ENCODE peak calls at places on chromosomes 11 and 22, in four cellular contexts. W is fibroblast of the conjunctiva, E is neural crest cell, M is anterior cingulate cortex. S is an unnamed sample.
A peak's percentile ranks its signal among the peaks of the same experiment; 100 is the strongest.

GRCh38 chr11:134614141-134614540 is 202.1 kb upstream of the B3GAT1 start:
- DNase-seq in W (no peak), E (no peak), M (no peak), S (no peak)

GRCh38 chr11:63641727-63642126 is 27.5 kb upstream of the PLAAT3 start:
- DNase-seq in E (no peak), W (no peak), M (no peak), S (no peak)

GRCh38 chr11:20909995-20910726 is 240.8 kb downstream of the NELL1 start:
- DNase-seq in M (no peak), W (no peak), E (no peak), S (no peak)

GRCh38 chr11:111926505-111927391 is 8.0 kb downstream of the C11orf52 start:
- DNase-seq in W (peak; percentile 96), M (peak; percentile 98), E (peak; percentile 91), S (peak; percentile 97)

GRCh38 chr22:37940698-37941376 is 12.6 kb downstream of the C22orf23 start:
- DNase-seq in M (no peak), E (no peak), W (peak; percentile 47), S (no peak)

GRCh38 chr22:38056969-38057841 is at the start of gene PICK1:
- DNase-seq in M (peak; percentile 90), E (peak; percentile 74), W (peak; percentile 84), S (peak; percentile 90)

GRCh38 chr22:39087881-39088687 is 9.0 kb upstream of the APOBEC3H start:
- DNase-seq in W (no peak), M (no peak), E (peak; percentile 14), S (no peak)

GRCh38 chr11:65426839-65427690 is 4.5 kb downstream of the NEAT1 start:
- DNase-seq in W (no peak), M (no peak), E (no peak), S (peak; percentile 75)

GRCh38 chr11:581752-582151 is 5.5 kb downstream of the PHRF1 start:
- DNase-seq in E (no peak), M (peak; percentile 56), W (no peak), S (no peak)

GRCh38 chr22:44689173-44689572 is 12.8 kb upstream of the PRR5 start:
- DNase-seq in E (no peak), M (no peak), W (no peak), S (no peak)

GRCh38 chr11:117143390-117143789 is 697 bp upstream of the PAFAH1B2 start:
- DNase-seq in W (no peak), M (no peak), E (no peak), S (peak; percentile 64)